ENCODE peak calls at places on chromosome 15, in eight cellular contexts. W is heart right ventricle, R is AG09319, A is ovary, M is A549, V is HL-60, Q is Panc1, X is neural crest cell. E is an unnamed sample.

GRCh38 chr15:96270581-96271172 is 59.8 kb upstream of the NR2F2 start:
- DNase-seq in W (no peak), R (no peak), A (no peak), M (no peak), V (no peak), Q (no peak), X (no peak), E (no peak)

GRCh38 chr15:34650177-34650576 is 66.7 kb upstream of the GOLGA8B start:
- DNase-seq in W (no peak), R (no peak), A (no peak), M (no peak), V (no peak), Q (no peak), X (no peak), E (no peak)

GRCh38 chr15:85128636-85129035 is 147.0 kb downstream of the PDE8A start:
- DNase-seq in W (no peak), R (no peak), A (no peak), M (no peak), V (no peak), Q (no peak), X (no peak), E (no peak)

GRCh38 chr15:63519041-63519440 is 14.6 kb downstream of the USP3 start:
- DNase-seq in W (no peak), R (no peak), A (no peak), M (no peak), V (no peak), Q (no peak), X (no peak), E (no peak)

GRCh38 chr15:73388256-73388781 is 19.6 kb upstream of the HCN4 start:
- DNase-seq in W (no peak), R (no peak), A (no peak), M (peak), V (no peak), Q (peak), X (no peak), E (no peak)

GRCh38 chr15:63663906-63664305 is 66.7 kb downstream of the FBXL22 start:
- DNase-seq in W (no peak), R (no peak), A (no peak), M (no peak), V (no peak), Q (no peak), X (no peak), E (no peak)

GRCh38 chr15:31141792-31142191 is 40.3 kb upstream of the TRPM1 start:
- DNase-seq in W (no peak), R (no peak), A (no peak), M (no peak), V (no peak), Q (no peak), X (no peak), E (no peak)

GRCh38 chr15:58309993-58310928 is 121.5 kb upstream of the LIPC start:
- DNase-seq in W (peak), R (no peak), A (no peak), M (no peak), V (no peak), Q (no peak), X (no peak), E (no peak)

GRCh38 chr15:90419738-90420487 is 31.9 kb downstream of the IQGAP1 start:
- DNase-seq in W (no peak), R (peak), A (no peak), M (peak), V (no peak), Q (no peak), X (no peak), E (no peak)

GRCh38 chr15:74340139-74340538 is 27.3 kb downstream of the CYP11A1 start:
- DNase-seq in W (no peak), R (no peak), A (no peak), M (no peak), V (peak), Q (no peak), X (no peak), E (no peak)

GRCh38 chr15:51075364-51075763 is 19.3 kb downstream of the TNFAIP8L3 start:
- DNase-seq in W (peak), R (no peak), A (no peak), M (no peak), V (no peak), Q (no peak), X (no peak), E (no peak)

GRCh38 chr15:29825205-29825604 is 2.9 kb upstream of the TJP1 start:
- DNase-seq in W (no peak), R (no peak), A (no peak), M (no peak), V (no peak), Q (no peak), X (no peak), E (no peak)

GRCh38 chr15:88448991-88449461 is 18.2 kb downstream of the MRPL46 start:
- DNase-seq in W (no peak), R (no peak), A (no peak), M (no peak), V (no peak), Q (no peak), X (no peak), E (peak)

GRCh38 chr15:48221261-48221660 is 15.2 kb downstream of the SLC12A1 start:
- DNase-seq in W (no peak), R (no peak), A (no peak), M (no peak), V (no peak), Q (no peak), X (no peak), E (no peak)

GRCh38 chr15:82538961-82539689 is 1.1 kb downstream of the RPS17 start:
- DNase-seq in W (no peak), R (no peak), A (no peak), M (no peak), V (no peak), Q (no peak), X (no peak), E (no peak)

GRCh38 chr15:30979457-30979856 is 12.0 kb downstream of the MTMR10 start:
- DNase-seq in W (no peak), R (no peak), A (no peak), M (no peak), V (no peak), Q (no peak), X (no peak), E (no peak)

GRCh38 chr15:82122754-82123400 is 77.1 kb upstream of the MEX3B start:
- DNase-seq in W (no peak), R (peak), A (peak), M (peak), V (no peak), Q (peak), X (no peak), E (no peak)

GRCh38 chr15:73688455-73688854 is 4.3 kb downstream of the CD276 start:
- DNase-seq in W (no peak), R (no peak), A (no peak), M (no peak), V (no peak), Q (no peak), X (no peak), E (no peak)

GRCh38 chr15:75233504-75234190 is 24.5 kb upstream of the GOLGA6C start:
- DNase-seq in W (no peak), R (no peak), A (no peak), M (no peak), V (no peak), Q (no peak), X (no peak), E (no peak)

GRCh38 chr15:93121994-93122910 is 33.2 kb upstream of the RGMA start:
- DNase-seq in W (no peak), R (no peak), A (no peak), M (no peak), V (no peak), Q (no peak), X (no peak), E (peak)

GRCh38 chr15:98439523-98439942 is 208.8 kb upstream of the IGF1R start:
- DNase-seq in W (no peak), R (no peak), A (no peak), M (no peak), V (no peak), Q (no peak), X (no peak), E (no peak)

GRCh38 chr15:69576035-69576526 is 123.5 kb downstream of the RPLP1 start:
- DNase-seq in W (peak), R (no peak), A (no peak), M (peak), V (peak), Q (no peak), X (peak), E (peak)

GRCh38 chr15:73127302-73127936 is 75.2 kb downstream of the NEO1 start:
- DNase-seq in W (peak), R (no peak), A (no peak), M (peak), V (peak), Q (peak), X (peak), E (no peak)

GRCh38 chr15:60093273-60094067 is 89.4 kb downstream of the FOXB1 start:
- DNase-seq in W (no peak), R (no peak), A (no peak), M (no peak), V (no peak), Q (no peak), X (no peak), E (no peak)

GRCh38 chr15:57541805-57542504 is 49.7 kb upstream of the MYZAP start:
- DNase-seq in W (peak), R (peak), A (peak), M (peak), V (no peak), Q (no peak), X (peak), E (peak)

GRCh38 chr15:64825081-64825430 is 391 bp downstream of the PIF1 start:
- DNase-seq in W (no peak), R (no peak), A (no peak), M (no peak), V (no peak), Q (no peak), X (no peak), E (no peak)

GRCh38 chr15:76285241-76285825 is 25.9 kb downstream of the ETFA start:
- DNase-seq in W (no peak), R (no peak), A (no peak), M (peak), V (peak), Q (no peak), X (no peak), E (no peak)

GRCh38 chr15:81155375-81156218 is 21.5 kb downstream of the CFAP161 start:
- DNase-seq in W (peak), R (peak), A (peak), M (peak), V (peak), Q (peak), X (peak), E (no peak)

GRCh38 chr15:71049706-71050422 is 65.4 kb upstream of the THSD4 start:
- DNase-seq in W (no peak), R (no peak), A (no peak), M (no peak), V (no peak), Q (no peak), X (no peak), E (no peak)

GRCh38 chr15:46703352-46703861 is 1013.9 kb upstream of the SEMA6D start:
- DNase-seq in W (no peak), R (no peak), A (no peak), M (no peak), V (no peak), Q (no peak), X (no peak), E (no peak)
- TF ChIP-seq CTCF in W (no peak), R (no peak), A (no peak), M (no peak), V (no peak), Q (no peak), X (no peak), E (no peak)

GRCh38 chr15:84099181-84099580 is 136.4 kb upstream of the GOLGA6L4 start:
- DNase-seq in W (peak), R (no peak), A (no peak), M (no peak), V (no peak), Q (no peak), X (no peak), E (no peak)

GRCh38 chr15:84103345-84103744 is 132.2 kb upstream of the GOLGA6L4 start:
- DNase-seq in W (no peak), R (no peak), A (no peak), M (no peak), V (no peak), Q (no peak), X (no peak), E (no peak)

GRCh38 chr15:84098604-84099003 is 137.0 kb upstream of the GOLGA6L4 start:
- DNase-seq in W (no peak), R (no peak), A (no peak), M (no peak), V (no peak), Q (no peak), X (no peak), E (no peak)
- TF ChIP-seq CTCF in W (no peak), R (no peak), A (no peak), M (no peak), V (no peak), Q (no peak), X (no peak), E (no peak)

GRCh38 chr15:80090041-80090440 is 30.6 kb downstream of the ZFAND6 start:
- DNase-seq in W (no peak), R (no peak), A (no peak), M (no peak), V (no peak), Q (no peak), X (no peak), E (no peak)

GRCh38 chr15:80095511-80095910 is 36.0 kb downstream of the ZFAND6 start:
- DNase-seq in W (no peak), R (no peak), A (no peak), M (no peak), V (no peak), Q (no peak), X (no peak), E (no peak)

GRCh38 chr15:80087104-80087503 is 27.6 kb downstream of the ZFAND6 start:
- DNase-seq in W (no peak), R (no peak), A (no peak), M (no peak), V (no peak), Q (no peak), X (no peak), E (no peak)

GRCh38 chr15:80093854-80094418 is 34.5 kb downstream of the ZFAND6 start:
- DNase-seq in W (peak), R (no peak), A (peak), M (no peak), V (no peak), Q (no peak), X (no peak), E (no peak)

GRCh38 chr15:80090879-80091503 is 31.5 kb downstream of the ZFAND6 start:
- DNase-seq in W (no peak), R (no peak), A (no peak), M (peak), V (no peak), Q (no peak), X (no peak), E (no peak)
- TF ChIP-seq CTCF in W (no peak), R (peak), A (no peak), M (peak), V (no peak), Q (peak), X (peak), E (peak)

GRCh38 chr15:67524235-67524634 is 3.3 kb downstream of the C15orf61 start:
- DNase-seq in W (no peak), R (no peak), A (no peak), M (no peak), V (no peak), Q (no peak), X (no peak), E (no peak)

GRCh38 chr15:67523337-67523736 is 2.4 kb downstream of the C15orf61 start:
- DNase-seq in W (no peak), R (no peak), A (no peak), M (no peak), V (no peak), Q (no peak), X (no peak), E (no peak)

GRCh38 chr15:67521770-67522568 is 1.0 kb downstream of the C15orf61 start:
- DNase-seq in W (peak), R (no peak), A (no peak), M (peak), V (no peak), Q (no peak), X (no peak), E (no peak)

GRCh38 chr15:67520276-67520975 is 505 bp upstream of the C15orf61 start:
- DNase-seq in W (no peak), R (no peak), A (peak), M (no peak), V (no peak), Q (no peak), X (no peak), E (no peak)

GRCh38 chr15:67520976-67521769 is at the start of gene C15orf61:
- DNase-seq in W (peak), R (peak), A (peak), M (peak), V (peak), Q (no peak), X (peak), E (peak)
- TF ChIP-seq CTCF in W (no peak), R (no peak), A (no peak), M (peak), V (no peak), Q (peak), X (no peak), E (no peak)

GRCh38 chr15:68279779-68280745 is 2.5 kb downstream of the FEM1B start:
- DNase-seq in W (no peak), R (no peak), A (no peak), M (no peak), V (no peak), Q (no peak), X (no peak), E (no peak)

GRCh38 chr15:68279218-68279533 is 1.6 kb downstream of the FEM1B start:
- DNase-seq in W (no peak), R (no peak), A (no peak), M (no peak), V (no peak), Q (no peak), X (no peak), E (no peak)

GRCh38 chr15:68277131-68277604 is 377 bp upstream of the FEM1B start:
- DNase-seq in W (peak), R (no peak), A (no peak), M (peak), V (no peak), Q (no peak), X (no peak), E (peak)

GRCh38 chr15:68277605-68278344 is at the start of gene FEM1B:
- DNase-seq in W (peak), R (peak), A (peak), M (peak), V (peak), Q (peak), X (peak), E (peak)

DNA sequence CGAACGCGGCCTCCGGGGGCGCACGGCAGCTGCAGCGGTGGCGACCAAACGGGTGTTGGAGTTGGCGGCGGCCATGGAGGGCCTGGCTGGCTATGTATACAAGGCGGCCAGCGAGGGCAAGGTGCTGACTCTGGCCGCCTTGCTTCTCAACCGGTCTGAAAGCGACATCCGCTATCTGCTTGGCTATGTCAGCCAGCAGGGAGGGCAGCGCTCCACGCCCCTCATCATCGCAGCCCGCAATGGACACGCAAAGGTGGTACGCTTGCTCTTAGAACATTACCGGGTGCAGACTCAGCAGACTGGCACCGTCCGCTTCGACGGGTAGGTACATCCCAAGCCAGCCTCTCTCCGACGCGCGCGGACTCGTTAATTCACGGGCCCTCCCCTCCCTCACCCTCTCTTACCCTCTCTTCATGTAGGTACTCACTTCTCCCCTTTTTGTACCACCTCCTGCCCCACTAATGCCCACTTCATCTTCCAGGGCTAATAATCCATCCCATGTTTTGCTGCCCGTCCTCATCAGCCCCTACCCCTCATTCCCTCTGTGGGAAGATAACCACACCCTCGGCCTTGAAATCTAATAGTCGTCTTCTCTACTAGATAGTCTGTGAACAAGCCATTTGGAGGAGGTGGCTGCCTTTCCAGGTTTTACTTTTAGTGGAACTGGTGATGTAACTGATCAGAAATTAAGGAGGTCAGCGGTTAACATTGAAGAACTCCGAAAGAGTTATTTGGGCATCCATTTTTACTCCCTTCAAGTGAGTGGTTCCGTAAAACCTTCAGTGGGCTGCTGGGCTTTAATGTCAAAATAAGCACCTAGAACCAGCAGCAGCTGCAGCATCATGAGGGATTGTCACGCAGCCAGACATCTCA is 1.0 kb downstream of the FEM1B start:
- DNase-seq in W (peak), R (no peak), A (no peak), M (peak), V (no peak), Q (no peak), X (peak), E (no peak)
- TF ChIP-seq CTCF in W (no peak), R (peak), A (no peak), M (no peak), V (no peak), Q (peak), X (peak), E (peak)

E was measured in D721Med.